ENCODE peak calls at places on chromosome X, in six cellular contexts. A is H1, O is K562, B is GM12892, U is HepG2, N is GM12878. S is an unnamed sample.

GRCh38 chrX:19702856-19703255 is 184.5 kb downstream of the SH3KBP1 start:
- DNase-seq in A (no peak), O (no peak), B (no peak), U (no peak), N (no peak), S (no peak)

GRCh38 chrX:67500617-67501016 is 43.2 kb upstream of the AR start:
- DNase-seq in A (no peak), O (no peak), B (no peak), U (no peak), N (no peak), S (no peak)

GRCh38 chrX:149570668-149571067 is 16.6 kb downstream of the MAGEA9B start:
- DNase-seq in A (no peak), O (no peak), B (no peak), U (no peak), N (no peak), S (no peak)

GRCh38 chrX:153646620-153647373 is at the start of gene DUSP9:
- DNase-seq in A (no peak), O (peak), B (peak), U (peak), N (no peak), S (no peak)

GRCh38 chrX:39196192-39197102 is 395.2 kb downstream of the MID1IP1 start:
- DNase-seq in A (no peak), O (peak), B (peak), U (no peak), N (peak), S (peak)

GRCh38 chrX:9610774-9611392 is 146.0 kb downstream of the TBL1X start:
- DNase-seq in A (no peak), O (no peak), B (no peak), U (no peak), N (no peak), S (no peak)

GRCh38 chrX:9650091-9650490 is 115.6 kb downstream of the GPR143 start:
- DNase-seq in A (no peak), O (no peak), B (no peak), U (no peak), N (no peak), S (no peak)

GRCh38 chrX:35890699-35891098 is 28.8 kb upstream of the CFAP47 start:
- DNase-seq in A (peak), O (peak), B (no peak), U (peak), N (no peak), S (no peak)

GRCh38 chrX:134717698-134718328 is 59.5 kb upstream of the PLAC1 start:
- DNase-seq in A (no peak), O (no peak), B (no peak), U (no peak), N (no peak), S (no peak)

GRCh38 chrX:150864127-150864526 is 34.3 kb downstream of the CD99L2 start:
- DNase-seq in A (no peak), O (no peak), B (no peak), U (no peak), N (no peak), S (no peak)

GRCh38 chrX:41381685-41382084 is 47.7 kb downstream of the DDX3X start:
- DNase-seq in A (no peak), O (peak), B (no peak), U (peak), N (no peak), S (no peak)
- TF ChIP-seq POLR2AphosphoS5 in A (no peak), O (no peak), B (no peak), U (no peak), N (no peak), S (no peak)

GRCh38 chrX:56995271-56995994 is at the start of gene SPIN3:
- DNase-seq in A (peak), O (peak), B (peak), U (peak), N (peak), S (peak)
- TF ChIP-seq POLR2A in A (peak), O (peak), B (peak), U (peak), N (peak), S (peak)

GRCh38 chrX:41761169-41761568 is 37.2 kb downstream of the GPR82 start:
- DNase-seq in A (no peak), O (no peak), B (no peak), U (no peak), N (no peak), S (no peak)

GRCh38 chrX:41758391-41758790 is 34.4 kb downstream of the GPR82 start:
- DNase-seq in A (no peak), O (no peak), B (no peak), U (no peak), N (no peak), S (no peak)

GRCh38 chrX:41761702-41762101 is 37.7 kb downstream of the GPR82 start:
- DNase-seq in A (no peak), O (no peak), B (no peak), U (no peak), N (no peak), S (no peak)

GRCh38 chrX:41759817-41760216 is 35.8 kb downstream of the GPR82 start:
- DNase-seq in A (no peak), O (peak), B (peak), U (peak), N (no peak), S (peak)
- TF ChIP-seq TAF1 in A (no peak), O (no peak), B (no peak), U (no peak), N (no peak), S (no peak)

GRCh38 chrX:119669424-119670037 is 23.4 kb downstream of the SEPTIN6 start:
- DNase-seq in A (no peak), O (peak), B (no peak), U (peak), N (no peak), S (no peak)
- TF ChIP-seq POLR2AphosphoS5 in A (no peak), O (no peak), B (no peak), U (no peak), N (no peak), S (no peak)

S was measured in GM12891.